ENCODE peak calls at places on chromosomes 2 and 18, in eight cellular contexts. Y is stimulated activated naive CD8-positive, alpha-beta T cell treated with anti-CD3 and anti-CD28 coated beads, Interleukin-15, Interleukin-2, amounts not matched to agents 100 U/mL and 50 U/mL, for 24 hours; K is naive thymus-derived CD4-positive, alpha-beta T cell; S is DMS53; W is HFFc6; B is A673; U is A172; G is astrocyte of the spinal cord. Z is an unnamed sample.

GRCh38 chr2:145091011-145091744 is 571.3 kb upstream of the ZEB2 start:
- DNase-seq in W (peak; percentile 51), B (no peak), Y (no peak), S (no peak), G (peak; percentile 37), U (peak; percentile 38), K (no peak), Z (peak; percentile 66)

GRCh38 chr2:228774548-228774947 is 496.5 kb downstream of the PID1 start:
- DNase-seq in B (no peak), G (no peak), Y (no peak), K (no peak), S (no peak), U (no peak), W (no peak), Z (no peak)

GRCh38 chr18:50377061-50377798 is 2.4 kb downstream of the SKA1 start:
- DNase-seq in S (no peak), W (no peak), U (no peak), B (no peak), G (no peak), Y (no peak), K (no peak), Z (no peak)

GRCh38 chr2:54454922-54455583 is 1.1 kb upstream of the SPTBN1 start:
- DNase-seq in K (no peak), W (no peak), U (no peak), B (no peak), S (peak; percentile 65), Y (no peak), G (no peak), Z (no peak)

GRCh38 chr2:9008951-9009664 is 5.6 kb upstream of the MBOAT2 start:
- DNase-seq in K (no peak), G (no peak), W (no peak), S (no peak), B (no peak), Y (no peak), U (no peak), Z (no peak)

GRCh38 chr2:42969231-42970150 is 177.1 kb upstream of the HAAO start:
- DNase-seq in B (peak; percentile 28), K (no peak), W (peak; percentile 92), U (peak; percentile 79), Y (no peak), G (peak; percentile 82), S (no peak), Z (peak; percentile 78)

GRCh38 chr2:114442545-114442944 is at the start of gene DPP10:
- DNase-seq in B (peak; percentile 27), Y (peak; percentile 5), U (no peak), S (peak; percentile 31), K (no peak), W (no peak), G (peak; percentile 0), Z (peak; percentile 4)

GRCh38 chr2:54099370-54099769 is 16.0 kb upstream of the ACYP2 start:
- DNase-seq in S (no peak), G (no peak), U (no peak), W (no peak), K (no peak), B (no peak), Y (no peak), Z (no peak)

GRCh38 chr2:3283206-3283605 is 94.4 kb downstream of the EIPR1 start:
- DNase-seq in Y (no peak), W (no peak), U (no peak), S (no peak), G (no peak), B (no peak), K (no peak), Z (no peak)

GRCh38 chr2:56009758-56010534 is 86.4 kb upstream of the EFEMP1 start:
- DNase-seq in G (peak; percentile 64), B (peak; percentile 51), W (peak; percentile 48), U (peak; percentile 53), K (no peak), S (peak; percentile 81), Y (no peak), Z (peak; percentile 53)

GRCh38 chr18:61738042-61738441 is 154.8 kb downstream of the RNF152 start:
- DNase-seq in Y (no peak), B (no peak), G (no peak), K (no peak), U (no peak), S (no peak), W (no peak), Z (no peak)

GRCh38 chr2:241595600-241596140 is 37.1 kb downstream of the BOK start:
- DNase-seq in B (no peak), G (no peak), Y (peak; percentile 19), K (no peak), U (no peak), S (peak; percentile 31), W (no peak), Z (no peak)

GRCh38 chr2:101958071-101958470 is 33.7 kb upstream of the IL1R2 start:
- DNase-seq in Y (no peak), U (no peak), K (no peak), G (no peak), W (no peak), S (no peak), B (no peak), Z (peak; percentile 38)

GRCh38 chr2:10659898-10660568 is 29.7 kb downstream of the NOL10 start:
- DNase-seq in B (peak; percentile 19), G (peak; percentile 80), Y (peak; percentile 44), K (peak; percentile 42), U (peak; percentile 89), S (peak; percentile 62), W (peak; percentile 89), Z (peak; percentile 89)

GRCh38 chr18:13445241-13445897 is 226.8 kb downstream of the LDLRAD4 start:
- DNase-seq in K (no peak), U (no peak), W (no peak), B (no peak), Y (no peak), S (no peak), G (no peak), Z (no peak)

Z was measured in M059J.